ENCODE peak calls at places on chromosomes 13 and 19, in ten cellular contexts. B is stomach, L is cardiac muscle cell, K is head of caudate nucleus, Y is M059J, T is SW480, G is brain microvascular endothelial cell, O is IMR-90, W is neuronal stem cell, R is ureter. N is an unnamed sample.
A peak's percentile ranks its signal among the peaks of the same experiment; 100 is the strongest.

GRCh38 chr19:5718579-5719273 is 1.2 kb downstream of the LONP1 start:
- DNase-seq in B (no peak), L (peak; percentile 85), K (no peak), Y (peak; percentile 81), T (peak; percentile 78), G (peak; percentile 85), O (peak; percentile 91), W (no peak), R (no peak), N (no peak)

GRCh38 chr13:93003531-93003930 is 223.1 kb upstream of the GPC6 start:
- DNase-seq in B (no peak), L (no peak), K (no peak), Y (no peak), T (no peak), G (no peak), O (no peak), W (no peak), R (no peak), N (no peak)

GRCh38 chr13:101382701-101383100 is 33.6 kb downstream of the NALCN start:
- DNase-seq in B (no peak), L (no peak), K (no peak), Y (no peak), T (no peak), G (no peak), O (no peak), W (no peak), R (no peak), N (no peak)

GRCh38 chr13:36421447-36421846 is 10.8 kb upstream of the CCNA1 start:
- DNase-seq in B (no peak), L (peak; percentile 44), K (no peak), Y (no peak), T (no peak), G (peak; percentile 40), O (no peak), W (no peak), R (no peak), N (no peak)

GRCh38 chr13:31433201-31433600 is 233.4 kb downstream of the B3GLCT start:
- DNase-seq in B (no peak), L (no peak), K (no peak), Y (no peak), T (no peak), G (no peak), O (no peak), W (no peak), R (no peak), N (no peak)

GRCh38 chr13:78750735-78751134 is 91.8 kb upstream of the OBI1 start:
- DNase-seq in B (no peak), L (no peak), K (no peak), Y (no peak), T (no peak), G (no peak), O (no peak), W (no peak), R (no peak), N (no peak)

GRCh38 chr13:24746618-24747247 is 17.2 kb upstream of the RNF17 start:
- DNase-seq in B (no peak), L (peak; percentile 38), K (no peak), Y (no peak), T (peak; percentile 26), G (no peak), O (no peak), W (peak; percentile 46), R (no peak), N (no peak)

GRCh38 chr19:36213793-36214387 is 575 bp downstream of the ZNF565 start:
- DNase-seq in B (no peak), L (no peak), K (peak; percentile 46), Y (peak; percentile 47), T (no peak), G (peak; percentile 47), O (peak; percentile 45), W (peak; percentile 1), R (peak; percentile 43), N (no peak)

GRCh38 chr19:28242317-28242927 is 970.5 kb downstream of the UQCRFS1 start:
- DNase-seq in B (no peak), L (peak; percentile 60), K (no peak), Y (peak; percentile 2), T (peak; percentile 28), G (peak; percentile 12), O (no peak), W (peak; percentile 70), R (no peak), N (no peak)

GRCh38 chr19:47663911-47664771 is 49.1 kb upstream of the EHD2 start:
- DNase-seq in B (peak; percentile 74), L (peak; percentile 100), K (peak; percentile 69), Y (peak; percentile 98), T (peak; percentile 29), G (peak; percentile 99), O (peak; percentile 99), W (no peak), R (peak; percentile 87), N (peak; percentile 85)

GRCh38 chr13:35794734-35795389 is 318.4 kb upstream of the MAB21L1 start:
- DNase-seq in B (no peak), L (no peak), K (no peak), Y (no peak), T (no peak), G (no peak), O (peak; percentile 16), W (no peak), R (no peak), N (no peak)

GRCh38 chr13:112443191-112444000 is 67.2 kb downstream of the SPACA7 start:
- DNase-seq in B (peak; percentile 25), L (no peak), K (no peak), Y (no peak), T (no peak), G (no peak), O (no peak), W (peak; percentile 66), R (no peak), N (no peak)

GRCh38 chr19:49855676-49856573 is 5.0 kb downstream of the PTOV1 start:
- DNase-seq in B (no peak), L (no peak), K (no peak), Y (no peak), T (no peak), G (no peak), O (no peak), W (no peak), R (no peak), N (no peak)

GRCh38 chr19:27776020-27776419 is 1436.9 kb downstream of the UQCRFS1 start:
- DNase-seq in B (no peak), L (peak; percentile 60), K (no peak), Y (peak; percentile 27), T (no peak), G (peak; percentile 28), O (peak; percentile 31), W (no peak), R (no peak), N (no peak)

GRCh38 chr19:35342430-35342829 is 5.3 kb upstream of the FFAR1 start:
- DNase-seq in B (no peak), L (no peak), K (no peak), Y (no peak), T (no peak), G (no peak), O (no peak), W (no peak), R (no peak), N (no peak)

GRCh38 chr19:4016903-4017638 is 9.5 kb downstream of the PIAS4 start:
- DNase-seq in B (no peak), L (no peak), K (no peak), Y (no peak), T (no peak), G (no peak), O (no peak), W (no peak), R (no peak), N (no peak)

GRCh38 chr19:55437410-55437809 is 5.7 kb downstream of the SHISA7 start:
- DNase-seq in B (peak; percentile 55), L (peak; percentile 83), K (no peak), Y (peak; percentile 74), T (peak; percentile 82), G (peak; percentile 56), O (peak; percentile 56), W (peak; percentile 78), R (no peak), N (no peak)

GRCh38 chr19:4577020-4577782 is 17.7 kb upstream of the SEMA6B start:
- DNase-seq in B (no peak), L (peak; percentile 55), K (no peak), Y (peak; percentile 59), T (no peak), G (no peak), O (no peak), W (no peak), R (no peak), N (no peak)

GRCh38 chr19:45290381-45290931 is 32.2 kb downstream of the CKM start:
- DNase-seq in B (no peak), L (no peak), K (no peak), Y (no peak), T (no peak), G (no peak), O (no peak), W (no peak), R (no peak), N (no peak)

GRCh38 chr13:41562541-41563178 is 105.3 kb downstream of the RGCC start:
- DNase-seq in B (no peak), L (no peak), K (peak; percentile 36), Y (no peak), T (peak; percentile 25), G (no peak), O (no peak), W (no peak), R (no peak), N (no peak)

GRCh38 chr13:99214232-99214631 is 13.6 kb downstream of the UBAC2 start:
- DNase-seq in B (no peak), L (no peak), K (no peak), Y (no peak), T (no peak), G (no peak), O (no peak), W (no peak), R (no peak), N (no peak)

GRCh38 chr13:77925616-77926015 is 7.0 kb upstream of the EDNRB start:
- DNase-seq in B (no peak), L (no peak), K (no peak), Y (no peak), T (no peak), G (no peak), O (no peak), W (no peak), R (no peak), N (no peak)

GRCh38 chr13:112446347-112446861 is 70.2 kb downstream of the SPACA7 start:
- DNase-seq in B (peak; percentile 17), L (no peak), K (no peak), Y (no peak), T (no peak), G (no peak), O (no peak), W (no peak), R (no peak), N (no peak)

GRCh38 chr13:21218351-21219043 is 42.0 kb downstream of the MRPL57 start:
- DNase-seq in B (no peak), L (no peak), K (no peak), Y (peak; percentile 15), T (no peak), G (no peak), O (no peak), W (no peak), R (no peak), N (no peak)

GRCh38 chr19:47240996-47241918 is 10.3 kb upstream of the BBC3 start:
- DNase-seq in B (peak; percentile 89), L (peak; percentile 82), K (peak; percentile 78), Y (peak; percentile 82), T (peak; percentile 91), G (peak; percentile 68), O (peak; percentile 79), W (no peak), R (peak; percentile 83), N (peak; percentile 78)

GRCh38 chr13:102128216-102128800 is 273.5 kb downstream of the FGF14 start:
- DNase-seq in B (no peak), L (no peak), K (no peak), Y (peak; percentile 62), T (no peak), G (no peak), O (peak; percentile 42), W (no peak), R (no peak), N (no peak)

GRCh38 chr19:37692956-37693660 is 26.5 kb downstream of the ZNF607 start:
- DNase-seq in B (no peak), L (peak; percentile 22), K (peak; percentile 36), Y (no peak), T (no peak), G (no peak), O (no peak), W (no peak), R (no peak), N (no peak)

GRCh38 chr19:33718668-33719259 is 77.9 kb upstream of the KCTD15 start:
- DNase-seq in B (no peak), L (no peak), K (no peak), Y (no peak), T (no peak), G (no peak), O (no peak), W (no peak), R (no peak), N (no peak)

N was measured in breast epithelium.